ENCODE peak calls at places on chromosomes 3 and 15, in six cellular contexts. One of them, this sample, is unnamed.

GRCh38 chr15:65870889-65871533 is 1.7 kb downstream of the RAB11A start:
- DNase-seq in AG09309: no peak
- DNase-seq in stimulated activated CD4-positive, alpha-beta T cell treated with anti-CD3 and anti-CD28 coated beads, TNF-alpha, amount 100 ng/mL, for 24 hours: no peak
- DNase-seq in IMR-90: peak; percentile 77
- DNase-seq in MV-4-11: peak; percentile 48
- DNase-seq in Right ventricle myocardium superior: no peak
- DNase-seq in this sample: peak; percentile 57

GRCh38 chr15:48965972-48966371 is 2.3 kb upstream of the SHC4 start:
- DNase-seq in AG09309: no peak
- DNase-seq in stimulated activated CD4-positive, alpha-beta T cell treated with anti-CD3 and anti-CD28 coated beads, TNF-alpha, amount 100 ng/mL, for 24 hours: peak; percentile 24
- DNase-seq in IMR-90: peak; percentile 78
- DNase-seq in MV-4-11: peak; percentile 76
- DNase-seq in Right ventricle myocardium superior: no peak
- DNase-seq in this sample: peak; percentile 81

GRCh38 chr15:71103102-71103676 is 12.1 kb upstream of the THSD4 start:
- DNase-seq in AG09309: no peak
- DNase-seq in stimulated activated CD4-positive, alpha-beta T cell treated with anti-CD3 and anti-CD28 coated beads, TNF-alpha, amount 100 ng/mL, for 24 hours: no peak
- DNase-seq in IMR-90: peak; percentile 68
- DNase-seq in MV-4-11: peak; percentile 42
- DNase-seq in Right ventricle myocardium superior: peak; percentile 49
- DNase-seq in this sample: peak; percentile 55

GRCh38 chr3:88712552-88712951 is 394.9 kb upstream of the EPHA3 start:
- DNase-seq in AG09309: no peak
- DNase-seq in stimulated activated CD4-positive, alpha-beta T cell treated with anti-CD3 and anti-CD28 coated beads, TNF-alpha, amount 100 ng/mL, for 24 hours: no peak
- DNase-seq in IMR-90: no peak
- DNase-seq in MV-4-11: no peak
- DNase-seq in Right ventricle myocardium superior: no peak
- DNase-seq in this sample: no peak

GRCh38 chr15:41001524-41001923 is 48.3 kb downstream of the CHAC1 start:
- DNase-seq in AG09309: no peak
- DNase-seq in stimulated activated CD4-positive, alpha-beta T cell treated with anti-CD3 and anti-CD28 coated beads, TNF-alpha, amount 100 ng/mL, for 24 hours: no peak
- DNase-seq in IMR-90: no peak
- DNase-seq in MV-4-11: no peak
- DNase-seq in Right ventricle myocardium superior: no peak
- DNase-seq in this sample: no peak

GRCh38 chr3:23810342-23811116 is 4.8 kb downstream of the UBE2E1 start:
- DNase-seq in AG09309: no peak
- DNase-seq in stimulated activated CD4-positive, alpha-beta T cell treated with anti-CD3 and anti-CD28 coated beads, TNF-alpha, amount 100 ng/mL, for 24 hours: peak; percentile 31
- DNase-seq in IMR-90: no peak
- DNase-seq in MV-4-11: no peak
- DNase-seq in Right ventricle myocardium superior: peak; percentile 71
- DNase-seq in this sample: peak; percentile 27

GRCh38 chr3:50226888-50227389 is 9.1 kb upstream of the GNAI2 start:
- DNase-seq in AG09309: no peak
- DNase-seq in stimulated activated CD4-positive, alpha-beta T cell treated with anti-CD3 and anti-CD28 coated beads, TNF-alpha, amount 100 ng/mL, for 24 hours: peak; percentile 30
- DNase-seq in IMR-90: no peak
- DNase-seq in MV-4-11: peak; percentile 30
- DNase-seq in Right ventricle myocardium superior: no peak
- DNase-seq in this sample: peak; percentile 21

GRCh38 chr3:126961791-126962461 is 21.0 kb upstream of the PLXNA1 start:
- DNase-seq in AG09309: no peak
- DNase-seq in stimulated activated CD4-positive, alpha-beta T cell treated with anti-CD3 and anti-CD28 coated beads, TNF-alpha, amount 100 ng/mL, for 24 hours: no peak
- DNase-seq in IMR-90: no peak
- DNase-seq in MV-4-11: no peak
- DNase-seq in Right ventricle myocardium superior: peak; percentile 74
- DNase-seq in this sample: no peak

GRCh38 chr15:74364936-74365618 is 2.4 kb downstream of the CYP11A1 start:
- DNase-seq in AG09309: no peak
- DNase-seq in stimulated activated CD4-positive, alpha-beta T cell treated with anti-CD3 and anti-CD28 coated beads, TNF-alpha, amount 100 ng/mL, for 24 hours: no peak
- DNase-seq in IMR-90: peak; percentile 37
- DNase-seq in MV-4-11: no peak
- DNase-seq in Right ventricle myocardium superior: no peak
- DNase-seq in this sample: no peak

GRCh38 chr3:171181907-171182690 is 155.6 kb upstream of the SLC2A2 start:
- DNase-seq in AG09309: no peak
- DNase-seq in stimulated activated CD4-positive, alpha-beta T cell treated with anti-CD3 and anti-CD28 coated beads, TNF-alpha, amount 100 ng/mL, for 24 hours: no peak
- DNase-seq in IMR-90: peak; percentile 57
- DNase-seq in MV-4-11: no peak
- DNase-seq in Right ventricle myocardium superior: no peak
- DNase-seq in this sample: no peak

GRCh38 chr15:29183071-29183831 is 86.4 kb downstream of the NSMCE3 start:
- DNase-seq in AG09309: peak; percentile 4
- DNase-seq in stimulated activated CD4-positive, alpha-beta T cell treated with anti-CD3 and anti-CD28 coated beads, TNF-alpha, amount 100 ng/mL, for 24 hours: no peak
- DNase-seq in IMR-90: no peak
- DNase-seq in MV-4-11: no peak
- DNase-seq in Right ventricle myocardium superior: no peak
- DNase-seq in this sample: no peak

GRCh38 chr15:63999177-63999576 is 47.1 kb downstream of the DAPK2 start:
- DNase-seq in AG09309: no peak
- DNase-seq in stimulated activated CD4-positive, alpha-beta T cell treated with anti-CD3 and anti-CD28 coated beads, TNF-alpha, amount 100 ng/mL, for 24 hours: no peak
- DNase-seq in IMR-90: no peak
- DNase-seq in MV-4-11: peak; percentile 55
- DNase-seq in Right ventricle myocardium superior: no peak
- DNase-seq in this sample: peak; percentile 79

GRCh38 chr3:81666502-81667121 is 94.8 kb downstream of the GBE1 start:
- DNase-seq in AG09309: peak; percentile 1
- DNase-seq in stimulated activated CD4-positive, alpha-beta T cell treated with anti-CD3 and anti-CD28 coated beads, TNF-alpha, amount 100 ng/mL, for 24 hours: no peak
- DNase-seq in IMR-90: peak; percentile 41
- DNase-seq in MV-4-11: peak; percentile 16
- DNase-seq in Right ventricle myocardium superior: no peak
- DNase-seq in this sample: peak; percentile 36

GRCh38 chr15:71559098-71559497 is 251.3 kb upstream of the NR2E3 start:
- DNase-seq in AG09309: peak; percentile 76
- DNase-seq in stimulated activated CD4-positive, alpha-beta T cell treated with anti-CD3 and anti-CD28 coated beads, TNF-alpha, amount 100 ng/mL, for 24 hours: no peak
- DNase-seq in IMR-90: peak; percentile 81
- DNase-seq in MV-4-11: no peak
- DNase-seq in Right ventricle myocardium superior: no peak
- DNase-seq in this sample: peak; percentile 88

GRCh38 chr3:143668924-143669790 is 179.1 kb downstream of the SLC9A9 start:
- DNase-seq in AG09309: no peak
- DNase-seq in stimulated activated CD4-positive, alpha-beta T cell treated with anti-CD3 and anti-CD28 coated beads, TNF-alpha, amount 100 ng/mL, for 24 hours: no peak
- DNase-seq in IMR-90: no peak
- DNase-seq in MV-4-11: no peak
- DNase-seq in Right ventricle myocardium superior: no peak
- DNase-seq in this sample: peak; percentile 76

GRCh38 chr15:74428442-74428787 is 5.3 kb downstream of the SEMA7A start:
- DNase-seq in AG09309: no peak
- DNase-seq in stimulated activated CD4-positive, alpha-beta T cell treated with anti-CD3 and anti-CD28 coated beads, TNF-alpha, amount 100 ng/mL, for 24 hours: no peak
- DNase-seq in IMR-90: no peak
- DNase-seq in MV-4-11: peak; percentile 78
- DNase-seq in Right ventricle myocardium superior: no peak
- DNase-seq in this sample: no peak

GRCh38 chr3:12188328-12188648 is 29.6 kb upstream of the TIMP4 start:
- DNase-seq in AG09309: no peak
- DNase-seq in stimulated activated CD4-positive, alpha-beta T cell treated with anti-CD3 and anti-CD28 coated beads, TNF-alpha, amount 100 ng/mL, for 24 hours: no peak
- DNase-seq in IMR-90: no peak
- DNase-seq in MV-4-11: no peak
- DNase-seq in Right ventricle myocardium superior: no peak
- DNase-seq in this sample: no peak

GRCh38 chr3:14810795-14811661 is 7.7 kb upstream of the FGD5 start:
- DNase-seq in AG09309: no peak
- DNase-seq in stimulated activated CD4-positive, alpha-beta T cell treated with anti-CD3 and anti-CD28 coated beads, TNF-alpha, amount 100 ng/mL, for 24 hours: no peak
- DNase-seq in IMR-90: no peak
- DNase-seq in MV-4-11: no peak
- DNase-seq in Right ventricle myocardium superior: no peak
- DNase-seq in this sample: no peak

GRCh38 chr3:129162729-129163579 is 2.1 kb upstream of the ISY1 start:
- DNase-seq in AG09309: no peak
- DNase-seq in stimulated activated CD4-positive, alpha-beta T cell treated with anti-CD3 and anti-CD28 coated beads, TNF-alpha, amount 100 ng/mL, for 24 hours: no peak
- DNase-seq in IMR-90: no peak
- DNase-seq in MV-4-11: peak; percentile 44
- DNase-seq in Right ventricle myocardium superior: no peak
- DNase-seq in this sample: no peak

GRCh38 chr15:92541197-92542190 is 114.1 kb downstream of the FAM174B start:
- DNase-seq in AG09309: no peak
- DNase-seq in stimulated activated CD4-positive, alpha-beta T cell treated with anti-CD3 and anti-CD28 coated beads, TNF-alpha, amount 100 ng/mL, for 24 hours: no peak
- DNase-seq in IMR-90: no peak
- DNase-seq in MV-4-11: no peak
- DNase-seq in Right ventricle myocardium superior: no peak
- DNase-seq in this sample: peak; percentile 89

GRCh38 chr3:180947761-180948390 is 35.4 kb downstream of the FXR1 start:
- DNase-seq in AG09309: no peak
- DNase-seq in stimulated activated CD4-positive, alpha-beta T cell treated with anti-CD3 and anti-CD28 coated beads, TNF-alpha, amount 100 ng/mL, for 24 hours: no peak
- DNase-seq in IMR-90: no peak
- DNase-seq in MV-4-11: peak; percentile 57
- DNase-seq in Right ventricle myocardium superior: no peak
- DNase-seq in this sample: no peak